ENCODE peak calls at places on chromosomes 1 and 21, in seven cellular contexts. P is IMR-90, V is H9, S is mesenchymal stem cell, Y is H1, T is mesendoderm, M is trophoblast cell. I is an unnamed sample.

GRCh38 chr1:81517987-81518386 is 282.7 kb upstream of the ADGRL2 start:
- DNase-seq in S (no peak), Y (no peak), P (no peak), V (no peak), T (peak), M (no peak), I (no peak)

GRCh38 chr1:39087109-39087834 is 61.1 kb downstream of the NDUFS5 start:
- DNase-seq in Y (no peak), S (peak), V (no peak), M (no peak), T (no peak), P (peak), I (no peak)

GRCh38 chr1:205588691-205589445 is 42.9 kb downstream of the ELK4 start:
- DNase-seq in S (peak), M (no peak), T (peak), V (peak), Y (peak), P (peak), I (no peak)

GRCh38 chr21:36704958-36705678 is 6.2 kb downstream of the SIM2 start:
- DNase-seq in T (peak), V (no peak), Y (no peak), S (no peak), P (peak), M (no peak), I (no peak)

GRCh38 chr21:43280949-43281633 is 112.3 kb downstream of the CRYAA start:
- DNase-seq in T (no peak), P (no peak), S (no peak), M (no peak), V (no peak), Y (no peak), I (no peak)

GRCh38 chr1:936865-937264 is 13.1 kb downstream of the SAMD11 start:
- DNase-seq in V (no peak), Y (no peak), P (no peak), M (no peak), S (no peak), T (no peak), I (no peak)

GRCh38 chr1:60572378-60572777 is 498.8 kb upstream of the C1orf87 start:
- DNase-seq in Y (no peak), P (no peak), T (no peak), M (no peak), S (no peak), V (no peak), I (no peak)

GRCh38 chr1:89633103-89633744 is at the start of gene LRRC8C:
- DNase-seq in V (peak), M (peak), T (peak), S (peak), P (peak), Y (no peak), I (no peak)

GRCh38 chr1:169024800-169025253 is 81.7 kb upstream of the ATP1B1 start:
- DNase-seq in V (no peak), T (no peak), P (no peak), Y (no peak), M (peak), S (no peak), I (no peak)

GRCh38 chr1:246632584-246633168 is 66.4 kb downstream of the CNST start:
- DNase-seq in Y (no peak), P (peak), M (peak), V (no peak), S (peak), T (no peak), I (no peak)

GRCh38 chr1:208189716-208190115 is 54.5 kb downstream of the PLXNA2 start:
- DNase-seq in Y (no peak), T (no peak), V (no peak), P (no peak), M (no peak), S (no peak), I (no peak)

GRCh38 chr21:44484498-44485253 is 29.4 kb downstream of the LRRC3 start:
- DNase-seq in P (no peak), Y (no peak), M (no peak), V (no peak), S (no peak), T (no peak), I (no peak)

GRCh38 chr1:43540653-43541071 is 10.0 kb downstream of the PTPRF start:
- DNase-seq in S (no peak), V (no peak), P (no peak), M (no peak), Y (no peak), T (no peak), I (no peak)

GRCh38 chr1:197183195-197183748 is 36.8 kb upstream of the ASPM start:
- DNase-seq in S (no peak), Y (no peak), P (no peak), T (no peak), V (no peak), M (no peak), I (no peak)

GRCh38 chr21:36973986-36974850 is 7.7 kb upstream of the HLCS start:
- DNase-seq in P (no peak), Y (no peak), V (no peak), S (no peak), T (no peak), M (no peak), I (no peak)

GRCh38 chr1:20376880-20377494 is 86.3 kb downstream of the VWA5B1 start:
- DNase-seq in M (peak), S (peak), Y (peak), P (peak), T (peak), V (peak), I (peak)

GRCh38 chr1:12478612-12478985 is 139.4 kb downstream of the DHRS3 start:
- DNase-seq in P (no peak), Y (no peak), V (no peak), S (no peak), T (no peak), M (no peak), I (no peak)

GRCh38 chr1:19495000-19495656 is 9.8 kb upstream of the CAPZB start:
- DNase-seq in Y (no peak), S (peak), P (no peak), V (no peak), T (no peak), M (no peak), I (no peak)

GRCh38 chr1:199132006-199132405 is 493.2 kb downstream of the PTPRC start:
- DNase-seq in S (no peak), P (no peak), T (no peak), M (no peak), V (no peak), Y (no peak), I (no peak)

GRCh38 chr1:2306151-2306978 is 78.2 kb downstream of the SKI start:
- DNase-seq in V (peak), P (no peak), S (no peak), T (peak), Y (peak), M (peak), I (no peak)

GRCh38 chr1:97745912-97746311 is 174.9 kb downstream of the DPYD start:
- DNase-seq in T (peak), Y (no peak), M (no peak), V (no peak), S (peak), P (peak), I (no peak)

GRCh38 chr1:211829343-211830054 is 1.1 kb downstream of the LPGAT1 start:
- DNase-seq in T (peak), Y (no peak), V (peak), M (peak), P (no peak), S (peak), I (peak)

GRCh38 chr1:89068291-89068690 is 3.3 kb upstream of the GBP1 start:
- DNase-seq in V (no peak), T (no peak), P (peak), Y (no peak), M (no peak), S (peak), I (no peak)

GRCh38 chr1:208036918-208037567 is 126.1 kb upstream of the CD34 start:
- DNase-seq in S (no peak), T (peak), V (no peak), Y (no peak), M (no peak), P (no peak), I (no peak)

GRCh38 chr1:119808972-119809550 is 2.2 kb downstream of the REG4 start:
- DNase-seq in V (peak), T (peak), M (peak), P (peak), S (peak), Y (peak), I (peak)

GRCh38 chr1:66282885-66283284 is 251.1 kb upstream of the SGIP1 start:
- DNase-seq in S (no peak), P (peak), M (no peak), V (no peak), T (no peak), Y (no peak), I (no peak)

GRCh38 chr1:82565146-82565545 is 764.4 kb downstream of the ADGRL2 start:
- DNase-seq in Y (peak), V (peak), S (peak), M (peak), T (peak), P (peak), I (peak)

GRCh38 chr1:189606047-189606446 is 871.6 kb downstream of the BRINP3 start:
- DNase-seq in S (no peak), Y (no peak), V (no peak), P (no peak), T (no peak), M (no peak), I (no peak)

GRCh38 chr1:41783189-41783639 is 135.5 kb downstream of the HIVEP3 start:
- DNase-seq in V (no peak), M (no peak), T (no peak), P (peak), Y (no peak), S (peak), I (no peak)

GRCh38 chr1:61627365-61627764 is 97.6 kb downstream of the TM2D1 start:
- DNase-seq in V (no peak), S (no peak), M (no peak), P (no peak), T (no peak), Y (no peak), I (no peak)

GRCh38 chr1:25658791-25659431 is 42.3 kb downstream of the MAN1C1 start:
- DNase-seq in Y (no peak), V (peak), P (no peak), T (no peak), M (no peak), S (peak), I (no peak)

GRCh38 chr1:234957330-234958065 is 171.1 kb downstream of the TOMM20 start:
- DNase-seq in Y (peak), P (peak), T (peak), S (peak), V (peak), M (no peak), I (peak)

GRCh38 chr1:83709662-83710061 is 289.3 kb downstream of the TTLL7 start:
- DNase-seq in M (no peak), P (no peak), S (no peak), V (no peak), T (no peak), Y (no peak), I (no peak)

GRCh38 chr1:13921190-13921589 is 221.2 kb downstream of the PRDM2 start:
- DNase-seq in M (no peak), S (no peak), V (no peak), T (no peak), P (no peak), Y (no peak), I (no peak)

GRCh38 chr1:2985121-2985561 is 36.1 kb upstream of the ACTRT2 start:
- DNase-seq in S (no peak), T (peak), V (no peak), P (no peak), Y (no peak), M (no peak), I (peak)

GRCh38 chr1:236576004-236576403 is 28.3 kb downstream of the HEATR1 start:
- DNase-seq in V (no peak), P (peak), Y (no peak), S (peak), M (no peak), T (no peak), I (no peak)

GRCh38 chr21:41230530-41230929 is 62.6 kb downstream of the BACE2 start:
- DNase-seq in S (no peak), M (no peak), T (no peak), P (no peak), Y (no peak), V (no peak), I (no peak)

GRCh38 chr1:246795906-246796694 is 71.9 kb downstream of the SCCPDH start:
- DNase-seq in Y (no peak), T (no peak), V (no peak), P (no peak), M (no peak), S (no peak), I (no peak)

GRCh38 chr1:19185976-19186375 is 24.1 kb downstream of the UBR4 start:
- DNase-seq in V (no peak), S (no peak), Y (no peak), T (no peak), P (no peak), M (no peak), I (no peak)

GRCh38 chr1:20988030-20988825 is 188.5 kb downstream of the EIF4G3 start:
- DNase-seq in M (no peak), T (no peak), P (peak), V (no peak), S (peak), Y (no peak), I (no peak)

GRCh38 chr1:161730050-161730564 is 8.8 kb downstream of the FCRLB start:
- DNase-seq in Y (no peak), S (peak), V (no peak), T (no peak), P (peak), M (no peak), I (no peak)
- H3K4ac ChIP-seq in Y (no peak), S (no peak), V (no peak), T (no peak), P (peak), M (no peak), I (no peak)

DNA sequence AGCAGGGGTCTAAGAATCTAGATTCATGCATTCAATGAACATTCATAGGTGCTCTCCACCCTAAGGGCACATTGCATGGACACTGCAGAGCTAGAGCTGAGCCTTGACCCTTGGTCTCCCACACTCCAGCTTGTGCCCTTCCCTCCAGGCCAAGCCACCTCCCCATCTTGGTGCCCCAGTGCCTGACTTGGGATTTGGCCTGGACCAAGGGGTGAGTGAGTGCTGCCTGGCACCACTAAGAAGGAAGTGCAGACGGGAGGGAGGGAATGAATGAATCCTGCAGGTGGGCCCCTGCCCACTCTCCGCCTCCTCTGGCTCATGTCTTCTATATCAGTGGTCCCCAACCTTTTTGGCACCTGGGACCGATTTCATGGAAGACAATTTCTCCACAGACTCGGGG is 146.7 kb downstream of the TRABD2B start:
- DNase-seq in V (no peak), S (no peak), T (no peak), P (no peak), Y (no peak), M (no peak), I (no peak)
- H3K4ac ChIP-seq in V (no peak), S (no peak), T (no peak), P (no peak), Y (no peak), M (no peak), I (no peak)

DNA sequence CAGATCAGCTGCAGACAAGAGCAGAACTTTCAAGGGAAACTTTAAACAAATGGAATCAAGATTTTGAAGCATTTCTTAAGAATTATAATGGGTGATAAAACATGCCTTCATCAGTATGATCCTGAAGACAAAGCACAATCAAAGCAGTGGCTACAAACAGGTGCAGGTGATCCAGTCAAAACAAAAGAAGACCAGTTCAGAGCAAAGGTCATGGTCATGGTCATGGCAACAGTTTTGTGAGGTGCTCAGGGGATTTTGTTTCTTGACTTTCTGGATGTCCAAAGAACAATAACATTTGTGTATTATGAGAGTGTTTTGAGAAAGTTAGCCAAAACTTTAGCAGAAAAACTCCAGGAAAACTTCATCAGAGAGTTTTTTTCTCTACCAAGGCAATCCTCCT is 681.7 kb upstream of the PTBP2 start:
- DNase-seq in T (no peak), M (no peak), V (no peak), Y (no peak), P (no peak), S (no peak), I (no peak)
- H3K4ac ChIP-seq in T (no peak), M (no peak), V (no peak), Y (no peak), P (no peak), S (no peak), I (no peak)

GRCh38 chr1:71135571-71135970 is 54.7 kb upstream of the ZRANB2 start:
- DNase-seq in V (no peak), M (no peak), S (no peak), T (no peak), P (no peak), Y (no peak), I (no peak)
- H3K4ac ChIP-seq in V (no peak), M (no peak), S (no peak), T (no peak), P (no peak), Y (no peak), I (no peak)